ENCODE peak calls at places on chromosome 9, in nine cellular contexts. D, Y, R, A, W, X, P, Z and G are unnamed samples. For H3K4me1 and H3K9me3, the result is how much of the 10 kb centered on the place peaks cover.

GRCh38 chr9:117809751-117810150 is 105.5 kb downstream of the TLR4 start:
- DNase-seq in W (no peak), R (no peak), P (no peak), Y (no peak), Z (no peak), X (no peak), A (no peak), D (no peak), G (no peak)

GRCh38 chr9:121133104-121133816 is 58.5 kb downstream of the CNTRL start:
- DNase-seq in D (peak), Z (no peak), P (no peak), R (peak), X (peak), W (no peak), Y (peak), A (no peak), G (no peak)

GRCh38 chr9:122656378-122656777 is 1.0 kb downstream of the OR1B1 start:
- DNase-seq in W (no peak), P (no peak), Y (no peak), A (no peak), Z (no peak), D (no peak), X (no peak), R (no peak), G (no peak)

GRCh38 chr9:88889386-88889785 is 101.9 kb upstream of the S1PR3 start:
- DNase-seq in A (no peak), Y (no peak), P (no peak), D (no peak), R (no peak), Z (no peak), W (no peak), X (no peak), G (no peak)

GRCh38 chr9:91047993-91048607 is 246.5 kb downstream of the SYK start:
- DNase-seq in X (no peak), W (no peak), A (peak), P (no peak), R (no peak), Z (no peak), D (no peak), Y (no peak), G (no peak)

GRCh38 chr9:127269440-127269839 is 4.9 kb downstream of the GARNL3 start:
- DNase-seq in R (no peak), D (no peak), P (no peak), X (no peak), A (no peak), Z (no peak), Y (no peak), W (no peak), G (no peak)

GRCh38 chr9:69554945-69555344 is 117.2 kb downstream of the APBA1 start:
- DNase-seq in R (no peak), D (no peak), A (peak), X (no peak), W (no peak), Z (no peak), P (no peak), Y (no peak), G (no peak)

GRCh38 chr9:96555567-96556386 is 63.9 kb downstream of the CDC14B start:
- DNase-seq in R (no peak), Y (no peak), X (no peak), P (no peak), D (no peak), Z (no peak), W (no peak), A (peak), G (no peak)

GRCh38 chr9:101380295-101380694 is 4.5 kb downstream of the BAAT start:
- DNase-seq in A (no peak), Y (no peak), P (peak), R (no peak), Z (no peak), D (no peak), W (no peak), X (no peak), G (no peak)

GRCh38 chr9:21028476-21028875 is 3.0 kb downstream of the HACD4 start:
- DNase-seq in R (no peak), A (peak), P (no peak), D (no peak), Y (no peak), Z (no peak), X (no peak), W (no peak), G (no peak)

GRCh38 chr9:134327671-134328231 is 1.5 kb downstream of the RXRA start:
- DNase-seq in Y (no peak), R (no peak), W (no peak), P (no peak), A (peak), X (peak), Z (no peak), D (no peak), G (no peak)
- H3K4me1 ChIP-seq in Y (under half), R (under half), W (half or more), P (half or more), A (under half), X (half or more), Z (under half), D (half or more), G (under half)

GRCh38 chr9:135173066-135173465 is 85.6 kb downstream of the OLFM1 start:
- DNase-seq in Y (no peak), W (no peak), R (no peak), A (no peak), Z (no peak), X (no peak), P (no peak), D (no peak), G (no peak)
- H3K9me3 ChIP-seq in Y (under half), W (under half), R (under half), A (under half), Z (under half), X (under half), P (under half), D (under half), G (under half)

GRCh38 chr9:129823163-129823933 is 588 bp downstream of the TOR1A start:
- DNase-seq in Y (peak), R (peak), X (peak), P (peak), Z (peak), A (peak), W (no peak), D (no peak), G (no peak)

GRCh38 chr9:129823934-129824601 is at the start of gene TOR1A:
- DNase-seq in Y (peak), D (peak), R (peak), P (peak), X (peak), Z (peak), A (peak), W (peak), G (peak)

GRCh38 chr9:129826759-129827158 is 2.8 kb upstream of the TOR1A start:
- DNase-seq in Z (no peak), P (no peak), W (no peak), A (no peak), Y (no peak), X (no peak), R (no peak), D (no peak), G (no peak)

GRCh38 chr9:129826344-129826743 is 2.4 kb upstream of the TOR1A start:
- DNase-seq in Z (no peak), W (no peak), A (no peak), D (no peak), Y (no peak), X (no peak), P (no peak), R (no peak), G (no peak)

DNA sequence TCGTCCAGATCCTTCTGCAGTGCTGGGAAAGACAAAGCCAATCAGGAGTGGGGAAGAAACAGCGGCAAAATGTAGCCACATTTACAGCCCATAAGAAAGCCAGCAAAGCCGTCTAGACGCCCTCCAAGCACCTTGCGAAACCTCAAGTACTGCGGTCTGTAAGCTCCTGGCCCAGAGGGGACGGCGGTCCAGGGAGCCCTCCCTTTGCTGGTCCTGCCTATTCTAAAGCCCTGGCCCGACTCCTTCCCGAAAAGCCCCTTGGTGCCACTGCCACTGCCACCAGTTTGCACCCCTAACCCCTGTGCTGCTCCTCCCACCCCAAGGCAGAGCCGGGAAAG is 1.1 kb downstream of the TOR1A start:
- DNase-seq in A (no peak), Z (no peak), D (no peak), W (no peak), X (no peak), Y (no peak), R (no peak), P (no peak), G (no peak)
- H3K27ac ChIP-seq in A (no peak), Z (peak), D (peak), W (peak), X (peak), Y (no peak), R (no peak), P (no peak), G (peak)

GRCh38 chr9:131566158-131566557 is 20.8 kb downstream of the PRRT1B start:
- DNase-seq in D (no peak), Y (no peak), R (no peak), P (no peak), Z (no peak), X (no peak), A (no peak), W (no peak), G (no peak)

GRCh38 chr9:131567910-131568309 is 22.6 kb downstream of the PRRT1B start:
- DNase-seq in A (no peak), X (no peak), Y (no peak), W (no peak), Z (no peak), R (no peak), D (no peak), P (no peak), G (no peak)

GRCh38 chr9:131559416-131560000 is 14.2 kb downstream of the PRRT1B start:
- DNase-seq in Z (no peak), A (no peak), D (no peak), W (no peak), Y (no peak), R (no peak), P (no peak), X (no peak), G (no peak)

GRCh38 chr9:131562032-131562959 is 17.0 kb downstream of the PRRT1B start:
- DNase-seq in W (no peak), P (no peak), Y (no peak), A (peak), D (no peak), X (no peak), Z (no peak), R (peak), G (no peak)

GRCh38 chr9:131565369-131565768 is 20.0 kb downstream of the PRRT1B start:
- DNase-seq in W (no peak), Y (no peak), A (no peak), Z (no peak), R (no peak), D (no peak), X (no peak), P (no peak), G (no peak)
- H3K4me1 ChIP-seq in W (under half), Y (under half), A (under half), Z (under half), R (under half), D (under half), X (under half), P (under half), G (under half)

GRCh38 chr9:100186356-100186755 is 87.3 kb downstream of the INVS start:
- DNase-seq in R (no peak), Z (no peak), P (no peak), W (no peak), Y (no peak), A (no peak), D (no peak), X (no peak), G (no peak)

GRCh38 chr9:100196215-100196614 is 97.2 kb downstream of the INVS start:
- DNase-seq in Z (no peak), W (no peak), P (no peak), Y (no peak), R (no peak), X (no peak), A (no peak), D (no peak), G (no peak)

GRCh38 chr9:100190339-100190738 is 91.3 kb downstream of the INVS start:
- DNase-seq in Y (no peak), D (no peak), Z (peak), W (no peak), P (no peak), A (no peak), R (no peak), X (no peak), G (no peak)

GRCh38 chr9:100193078-100193477 is 94.0 kb downstream of the INVS start:
- DNase-seq in X (no peak), D (no peak), Y (no peak), P (no peak), R (no peak), A (no peak), W (no peak), Z (no peak), G (no peak)

GRCh38 chr9:100191264-100191663 is 92.2 kb downstream of the INVS start:
- DNase-seq in Z (no peak), R (no peak), A (no peak), P (no peak), X (no peak), Y (no peak), D (no peak), W (no peak), G (no peak)
- H3K9me3 ChIP-seq in Z (under half), R (under half), A (under half), P (under half), X (under half), Y (under half), D (under half), W (under half), G (half or more)